ENCODE peak calls at places on chromosomes 1 and 21, in five cellular contexts. One of them, this sample, is unnamed.

GRCh38 chr1:35470964-35471613 is 86.1 kb downstream of the KIAA0319L start:
- DNase-seq in tibial nerve: no peak
- DNase-seq in breast epithelium: no peak
- DNase-seq in body of pancreas: no peak
- DNase-seq in uterus: no peak
- DNase-seq in this sample: no peak

GRCh38 chr1:235809949-235810348 is 56.8 kb downstream of the LYST start:
- DNase-seq in tibial nerve: no peak
- DNase-seq in breast epithelium: no peak
- DNase-seq in body of pancreas: no peak
- DNase-seq in uterus: no peak
- DNase-seq in this sample: no peak

GRCh38 chr1:44621841-44622286 is 52.4 kb downstream of the TMEM53 start:
- DNase-seq in tibial nerve: no peak
- DNase-seq in breast epithelium: no peak
- DNase-seq in body of pancreas: no peak
- DNase-seq in uterus: no peak
- DNase-seq in this sample: no peak

GRCh38 chr1:75394386-75395139 is 216.4 kb downstream of the SLC44A5 start:
- DNase-seq in tibial nerve: no peak
- DNase-seq in breast epithelium: no peak
- DNase-seq in body of pancreas: no peak
- DNase-seq in uterus: no peak
- DNase-seq in this sample: no peak

GRCh38 chr1:1349256-1350012 is at the start of gene DVL1:
- DNase-seq in tibial nerve: peak; percentile 43
- DNase-seq in breast epithelium: no peak
- DNase-seq in body of pancreas: peak; percentile 48
- DNase-seq in uterus: peak; percentile 65
- DNase-seq in this sample: peak; percentile 79

GRCh38 chr1:235923466-235924008 is 56.8 kb upstream of the LYST start:
- DNase-seq in tibial nerve: no peak
- DNase-seq in breast epithelium: no peak
- DNase-seq in body of pancreas: no peak
- DNase-seq in uterus: no peak
- DNase-seq in this sample: peak; percentile 8

GRCh38 chr1:39635205-39635870 is 4.1 kb downstream of the HEYL start:
- DNase-seq in tibial nerve: no peak
- DNase-seq in breast epithelium: no peak
- DNase-seq in body of pancreas: peak; percentile 86
- DNase-seq in uterus: no peak
- DNase-seq in this sample: no peak

GRCh38 chr21:35084869-35085268 is 35.8 kb upstream of the RUNX1 start:
- DNase-seq in tibial nerve: no peak
- DNase-seq in breast epithelium: no peak
- DNase-seq in body of pancreas: no peak
- DNase-seq in uterus: no peak
- DNase-seq in this sample: no peak

GRCh38 chr1:30718636-30719405 is 4.6 kb downstream of the MATN1 start:
- DNase-seq in tibial nerve: peak; percentile 80
- DNase-seq in breast epithelium: peak; percentile 79
- DNase-seq in body of pancreas: peak; percentile 99
- DNase-seq in uterus: peak; percentile 84
- DNase-seq in this sample: peak; percentile 87

GRCh38 chr1:179091691-179092165 is 9.9 kb downstream of the TOR3A start:
- DNase-seq in tibial nerve: peak; percentile 47
- DNase-seq in breast epithelium: no peak
- DNase-seq in body of pancreas: peak; percentile 73
- DNase-seq in uterus: no peak
- DNase-seq in this sample: no peak

DNA sequence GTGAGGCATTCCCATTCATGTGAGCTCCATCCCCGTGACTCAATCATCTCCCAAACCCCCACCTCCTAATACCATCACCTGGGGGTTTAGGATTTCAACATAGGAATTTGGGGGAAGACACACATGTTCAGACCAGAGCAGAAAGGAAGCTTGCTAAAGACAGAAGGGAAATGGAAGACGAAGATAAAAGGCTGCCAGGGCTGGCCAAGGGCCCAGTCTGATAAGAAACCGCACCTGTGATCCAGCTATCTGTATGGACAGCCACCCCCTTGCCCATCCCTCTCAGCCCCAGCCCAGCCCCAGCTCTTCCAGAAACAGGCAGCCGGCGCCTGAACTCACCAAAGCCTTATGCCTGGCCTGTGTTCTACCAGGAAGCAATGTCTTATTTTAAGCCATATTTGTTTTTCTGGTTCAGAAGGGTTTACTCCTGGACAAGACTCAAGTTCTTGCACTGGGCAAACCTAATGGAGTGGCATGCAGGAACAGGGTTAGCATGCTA is 198.4 kb upstream of the VAMP3 start:
- DNase-seq in tibial nerve: no peak
- DNase-seq in breast epithelium: no peak
- DNase-seq in body of pancreas: peak; percentile 45
- DNase-seq in uterus: no peak
- DNase-seq in this sample: no peak
- H3K27ac ChIP-seq in tibial nerve: no peak overlapping the region
- H3K27ac ChIP-seq in breast epithelium: no peak overlapping the region
- H3K27ac ChIP-seq in body of pancreas: peak overlapping the region; percentile 68
- H3K27ac ChIP-seq in uterus: no peak overlapping the region
- H3K27ac ChIP-seq in this sample: no peak overlapping the region

GRCh38 chr1:202710070-202711025 is at the start of gene SYT2:
- DNase-seq in tibial nerve: no peak
- DNase-seq in breast epithelium: no peak
- DNase-seq in body of pancreas: peak; percentile 40
- DNase-seq in uterus: no peak
- DNase-seq in this sample: no peak

GRCh38 chr1:202711949-202712635 is 1.8 kb upstream of the SYT2 start:
- DNase-seq in tibial nerve: no peak
- DNase-seq in breast epithelium: no peak
- DNase-seq in body of pancreas: no peak
- DNase-seq in uterus: no peak
- DNase-seq in this sample: no peak

GRCh38 chr1:202706851-202707250 is 3.4 kb downstream of the SYT2 start:
- DNase-seq in tibial nerve: no peak
- DNase-seq in breast epithelium: no peak
- DNase-seq in body of pancreas: no peak
- DNase-seq in uterus: no peak
- DNase-seq in this sample: no peak

GRCh38 chr1:202708456-202709275 is 1.6 kb downstream of the SYT2 start:
- DNase-seq in tibial nerve: no peak
- DNase-seq in breast epithelium: no peak
- DNase-seq in body of pancreas: no peak
- DNase-seq in uterus: no peak
- DNase-seq in this sample: no peak

DNA sequence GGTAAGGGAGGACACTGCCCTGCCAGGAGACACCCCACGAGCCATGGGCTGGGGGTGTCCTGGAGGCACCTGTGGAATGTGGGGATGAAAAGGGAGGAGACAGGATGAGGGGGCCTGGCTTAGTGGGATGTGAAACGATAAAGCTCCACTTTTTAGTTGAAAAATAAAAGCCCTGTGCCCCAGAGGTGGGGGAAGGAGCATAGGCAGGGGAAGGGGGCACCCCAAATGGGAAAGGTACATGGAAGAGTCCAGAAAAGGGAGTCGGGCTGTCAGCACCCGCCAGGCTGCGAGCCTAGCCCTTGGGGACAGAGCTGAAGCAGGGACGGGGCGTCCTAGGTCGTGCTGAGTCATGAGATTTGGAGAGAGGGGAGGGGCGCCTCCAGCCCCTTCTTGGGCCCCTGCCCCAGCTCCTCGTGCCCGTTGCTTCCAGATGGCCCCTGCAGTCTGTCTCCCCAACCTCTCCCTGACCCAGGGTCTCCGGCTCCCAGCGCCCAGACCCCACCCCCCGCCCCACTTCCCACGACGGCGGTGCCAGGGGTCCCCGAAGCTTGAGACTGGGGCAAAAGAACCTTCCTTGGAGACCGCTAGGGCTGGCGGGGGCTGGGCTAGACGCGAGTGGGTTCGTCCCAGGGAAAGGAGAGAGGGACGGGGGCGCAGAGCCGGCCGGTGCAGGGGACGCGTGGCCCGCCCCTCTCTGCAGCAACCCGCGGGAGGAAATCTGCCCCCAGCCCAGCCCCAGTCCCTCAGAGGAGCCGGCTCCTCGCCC is 795 bp downstream of the SYT2 start:
- DNase-seq in tibial nerve: no peak
- DNase-seq in breast epithelium: no peak
- DNase-seq in body of pancreas: no peak
- DNase-seq in uterus: no peak
- DNase-seq in this sample: no peak
- H3K4me3 ChIP-seq in tibial nerve: no peak overlapping the region
- H3K4me3 ChIP-seq in breast epithelium: peak overlapping the region; percentile 66
- H3K4me3 ChIP-seq in body of pancreas: no peak overlapping the region
- H3K4me3 ChIP-seq in uterus: peak overlapping the region; percentile 32
- H3K4me3 ChIP-seq in this sample: no peak overlapping the region

GRCh38 chr1:145993618-145994390 is 2.6 kb downstream of the TXNIP start:
- DNase-seq in tibial nerve: no peak
- DNase-seq in breast epithelium: no peak
- DNase-seq in body of pancreas: no peak
- DNase-seq in uterus: peak; percentile 20
- DNase-seq in this sample: no peak
- H3K4me1 ChIP-seq in tibial nerve: no peaks in the 10 kb centered on the region
- H3K4me1 ChIP-seq in breast epithelium: peaks cover 7% of the 10 kb centered on the region
- H3K4me1 ChIP-seq in body of pancreas: peaks cover 56% of the 10 kb centered on the region
- H3K4me1 ChIP-seq in uterus: peaks cover 4% of the 10 kb centered on the region
- H3K4me1 ChIP-seq in this sample: peaks cover 34% of the 10 kb centered on the region

GRCh38 chr1:7121622-7121988 is 336.4 kb downstream of the CAMTA1 start:
- DNase-seq in tibial nerve: no peak
- DNase-seq in breast epithelium: peak; percentile 71
- DNase-seq in body of pancreas: peak; percentile 67
- DNase-seq in uterus: no peak
- DNase-seq in this sample: no peak
- H3K27ac ChIP-seq in tibial nerve: no peak overlapping the region
- H3K27ac ChIP-seq in breast epithelium: no peak overlapping the region
- H3K27ac ChIP-seq in body of pancreas: no peak overlapping the region
- H3K27ac ChIP-seq in uterus: no peak overlapping the region
- H3K27ac ChIP-seq in this sample: no peak overlapping the region

GRCh38 chr1:32761253-32761877 is 55.8 kb downstream of the YARS1 start:
- DNase-seq in tibial nerve: peak; percentile 57
- DNase-seq in breast epithelium: peak; percentile 80
- DNase-seq in body of pancreas: peak; percentile 93
- DNase-seq in uterus: peak; percentile 65
- DNase-seq in this sample: no peak

GRCh38 chr1:32764826-32765545 is 52.2 kb downstream of the YARS1 start:
- DNase-seq in tibial nerve: no peak
- DNase-seq in breast epithelium: no peak
- DNase-seq in body of pancreas: no peak
- DNase-seq in uterus: no peak
- DNase-seq in this sample: no peak

GRCh38 chr1:32765561-32766327 is 51.4 kb downstream of the YARS1 start:
- DNase-seq in tibial nerve: no peak
- DNase-seq in breast epithelium: no peak
- DNase-seq in body of pancreas: no peak
- DNase-seq in uterus: no peak
- DNase-seq in this sample: no peak

GRCh38 chr1:32759997-32760623 is 57.0 kb downstream of the YARS1 start:
- DNase-seq in tibial nerve: no peak
- DNase-seq in breast epithelium: peak; percentile 97
- DNase-seq in body of pancreas: peak; percentile 99
- DNase-seq in uterus: peak; percentile 73
- DNase-seq in this sample: no peak

DNA sequence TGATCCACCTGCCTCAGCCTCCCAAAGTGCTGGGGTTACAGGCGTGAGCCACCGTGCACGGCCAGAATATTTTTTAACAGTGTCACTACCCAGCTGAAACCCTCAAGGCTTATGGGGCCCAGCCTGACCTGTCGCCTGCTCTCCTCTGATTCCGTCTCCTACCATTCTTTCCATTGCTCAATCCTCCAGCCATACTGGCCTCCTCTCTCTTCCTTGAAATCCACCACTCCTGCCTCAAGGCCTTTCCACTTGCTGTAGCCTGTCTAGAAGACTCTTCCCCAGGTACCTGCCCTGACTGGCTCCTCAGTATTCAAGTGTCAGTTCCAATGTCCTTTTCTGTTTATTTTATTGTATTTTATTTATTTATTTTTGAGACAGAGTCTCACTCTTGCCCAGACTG is 53.9 kb downstream of the YARS1 start:
- DNase-seq in tibial nerve: no peak
- DNase-seq in breast epithelium: no peak
- DNase-seq in body of pancreas: no peak
- DNase-seq in uterus: no peak
- DNase-seq in this sample: no peak
- H3K4me3 ChIP-seq in tibial nerve: no peak overlapping the region
- H3K4me3 ChIP-seq in breast epithelium: no peak overlapping the region
- H3K4me3 ChIP-seq in body of pancreas: no peak overlapping the region
- H3K4me3 ChIP-seq in uterus: no peak overlapping the region
- H3K4me3 ChIP-seq in this sample: no peak overlapping the region

This sample was measured in naive thymus-derived CD4-positive, alpha-beta T cell.